ENCODE peak calls at places on chromosome 2, in eight cellular contexts. One of them, this sample, is unnamed.

GRCh38 chr2:1686784-1687105 is 57.6 kb downstream of the PXDN start:
- DNase-seq in NCI-H2081: no peak
- DNase-seq in B cell: no peak
- DNase-seq in HFFc6: no peak
- DNase-seq in NCI-H748 treated with DMSO at 0.1 percent for 48 hours: no peak
- DNase-seq in T1000: no peak
- DNase-seq in GM12865: no peak
- DNase-seq in neuronal stem cell: no peak
- DNase-seq in this sample: no peak

GRCh38 chr2:219308142-219309093 is 783 bp downstream of the PTPRN start:
- DNase-seq in NCI-H2081: no peak
- DNase-seq in B cell: peak
- DNase-seq in HFFc6: peak
- DNase-seq in NCI-H748 treated with DMSO at 0.1 percent for 48 hours: peak
- DNase-seq in T1000: peak
- DNase-seq in GM12865: peak
- DNase-seq in neuronal stem cell: peak
- DNase-seq in this sample: peak

GRCh38 chr2:70703900-70704549 is 64.0 kb downstream of the ADD2 start:
- DNase-seq in NCI-H2081: no peak
- DNase-seq in B cell: no peak
- DNase-seq in HFFc6: no peak
- DNase-seq in NCI-H748 treated with DMSO at 0.1 percent for 48 hours: no peak
- DNase-seq in T1000: no peak
- DNase-seq in GM12865: no peak
- DNase-seq in neuronal stem cell: no peak
- DNase-seq in this sample: no peak

GRCh38 chr2:207513577-207514257 is 16.0 kb upstream of the CREB1 start:
- DNase-seq in NCI-H2081: no peak
- DNase-seq in B cell: no peak
- DNase-seq in HFFc6: peak
- DNase-seq in NCI-H748 treated with DMSO at 0.1 percent for 48 hours: no peak
- DNase-seq in T1000: no peak
- DNase-seq in GM12865: no peak
- DNase-seq in neuronal stem cell: no peak
- DNase-seq in this sample: no peak

GRCh38 chr2:145156199-145156598 is 636.3 kb upstream of the ZEB2 start:
- DNase-seq in NCI-H2081: no peak
- DNase-seq in B cell: no peak
- DNase-seq in HFFc6: no peak
- DNase-seq in NCI-H748 treated with DMSO at 0.1 percent for 48 hours: no peak
- DNase-seq in T1000: no peak
- DNase-seq in GM12865: no peak
- DNase-seq in neuronal stem cell: no peak
- DNase-seq in this sample: no peak

GRCh38 chr2:127637725-127638252 is 8.2 kb upstream of the GPR17 start:
- DNase-seq in NCI-H2081: no peak
- DNase-seq in B cell: no peak
- DNase-seq in HFFc6: peak
- DNase-seq in NCI-H748 treated with DMSO at 0.1 percent for 48 hours: no peak
- DNase-seq in T1000: peak
- DNase-seq in GM12865: no peak
- DNase-seq in neuronal stem cell: no peak
- DNase-seq in this sample: peak

GRCh38 chr2:5981241-5982055 is 289.3 kb downstream of the SOX11 start:
- DNase-seq in NCI-H2081: no peak
- DNase-seq in B cell: no peak
- DNase-seq in HFFc6: no peak
- DNase-seq in NCI-H748 treated with DMSO at 0.1 percent for 48 hours: peak
- DNase-seq in T1000: peak
- DNase-seq in GM12865: no peak
- DNase-seq in neuronal stem cell: peak
- DNase-seq in this sample: no peak

GRCh38 chr2:48205137-48205798 is 299.0 kb upstream of the FBXO11 start:
- DNase-seq in NCI-H2081: no peak
- DNase-seq in B cell: peak
- DNase-seq in HFFc6: no peak
- DNase-seq in NCI-H748 treated with DMSO at 0.1 percent for 48 hours: peak
- DNase-seq in T1000: no peak
- DNase-seq in GM12865: peak
- DNase-seq in neuronal stem cell: peak
- DNase-seq in this sample: no peak

GRCh38 chr2:72915907-72916742 is 1.2 kb upstream of the EMX1 start:
- DNase-seq in NCI-H2081: peak
- DNase-seq in B cell: peak
- DNase-seq in HFFc6: no peak
- DNase-seq in NCI-H748 treated with DMSO at 0.1 percent for 48 hours: no peak
- DNase-seq in T1000: no peak
- DNase-seq in GM12865: peak
- DNase-seq in neuronal stem cell: peak
- DNase-seq in this sample: peak

GRCh38 chr2:137091704-137092103 is 326.4 kb downstream of the THSD7B start:
- DNase-seq in NCI-H2081: no peak
- DNase-seq in B cell: no peak
- DNase-seq in HFFc6: no peak
- DNase-seq in NCI-H748 treated with DMSO at 0.1 percent for 48 hours: no peak
- DNase-seq in T1000: no peak
- DNase-seq in GM12865: no peak
- DNase-seq in neuronal stem cell: no peak
- DNase-seq in this sample: no peak

GRCh38 chr2:15982285-15982967 is 42.1 kb downstream of the MYCN start:
- DNase-seq in NCI-H2081: no peak
- DNase-seq in B cell: no peak
- DNase-seq in HFFc6: no peak
- DNase-seq in NCI-H748 treated with DMSO at 0.1 percent for 48 hours: no peak
- DNase-seq in T1000: no peak
- DNase-seq in GM12865: no peak
- DNase-seq in neuronal stem cell: no peak
- DNase-seq in this sample: no peak

This sample was measured in 8988T.